ENCODE peak calls at places on chromosomes 3 and 15, in five cellular contexts. G is neuronal stem cell, L is left lung, T is NT2/D1, M is SJSA1. Z is an unnamed sample.
A peak's percentile ranks its signal among the peaks of the same experiment; 100 is the strongest.

GRCh38 chr15:43799209-43799944 is 643 bp downstream of the SERINC4 start:
- DNase-seq in G (no peak), L (no peak), T (no peak), M (no peak), Z (no peak)

GRCh38 chr3:124685481-124685880 is 44.8 kb upstream of the UMPS start:
- DNase-seq in G (no peak), L (no peak), T (no peak), M (no peak), Z (no peak)

GRCh38 chr3:46215810-46216414 is 7.8 kb upstream of the CCR1 start:
- DNase-seq in G (no peak), L (no peak), T (no peak), M (peak; percentile 65), Z (no peak)

GRCh38 chr3:13378155-13378554 is 42.0 kb downstream of the NUP210 start:
- DNase-seq in G (no peak), L (peak; percentile 32), T (no peak), M (peak; percentile 17), Z (no peak)

GRCh38 chr15:60708684-60709083 is 229.7 kb upstream of the ICE2 start:
- DNase-seq in G (no peak), L (no peak), T (no peak), M (no peak), Z (no peak)

GRCh38 chr3:114274929-114275328 is 18.9 kb upstream of the TIGIT start:
- DNase-seq in G (no peak), L (no peak), T (no peak), M (no peak), Z (no peak)

GRCh38 chr3:132228923-132229322 is 88.3 kb upstream of the ACP3 start:
- DNase-seq in G (no peak), L (no peak), T (no peak), M (no peak), Z (no peak)

GRCh38 chr15:61047783-61048182 is 181.3 kb downstream of the RORA start:
- DNase-seq in G (no peak), L (no peak), T (no peak), M (no peak), Z (no peak)

GRCh38 chr3:18419232-18419631 is 5.9 kb downstream of the SATB1 start:
- DNase-seq in G (no peak), L (no peak), T (no peak), M (no peak), Z (no peak)
- H3K4me3 ChIP-seq in G (no peak overlapping the region), L (no peak overlapping the region), T (no peak overlapping the region), M (no peak overlapping the region), Z (no peak overlapping the region)

GRCh38 chr3:186255703-186256331 is 106.2 kb downstream of the DGKG start:
- DNase-seq in G (no peak), L (no peak), T (no peak), M (no peak), Z (peak; percentile 31)
- H3K4me3 ChIP-seq in G (no peak overlapping the region), L (no peak overlapping the region), T (no peak overlapping the region), M (no peak overlapping the region), Z (no peak overlapping the region)

GRCh38 chr3:3532544-3532943 is 266.7 kb upstream of the LRRN1 start:
- DNase-seq in G (no peak), L (no peak), T (no peak), M (no peak), Z (no peak)

GRCh38 chr3:3531476-3531875 is 267.8 kb upstream of the LRRN1 start:
- DNase-seq in G (no peak), L (no peak), T (no peak), M (no peak), Z (no peak)
- H3K4me3 ChIP-seq in G (no peak overlapping the region), L (no peak overlapping the region), T (no peak overlapping the region), M (no peak overlapping the region), Z (no peak overlapping the region)

GRCh38 chr15:101193063-101193712 is 58.7 kb downstream of the CHSY1 start:
- DNase-seq in G (no peak), L (no peak), T (no peak), M (no peak), Z (no peak)
- H3K4me3 ChIP-seq in G (no peak overlapping the region), L (no peak overlapping the region), T (no peak overlapping the region), M (no peak overlapping the region), Z (no peak overlapping the region)

GRCh38 chr3:5331567-5332269 is 144.2 kb downstream of the EDEM1 start:
- DNase-seq in G (no peak), L (no peak), T (no peak), M (no peak), Z (no peak)
- H3K4me3 ChIP-seq in G (no peak overlapping the region), L (no peak overlapping the region), T (no peak overlapping the region), M (no peak overlapping the region), Z (no peak overlapping the region)

GRCh38 chr3:133505813-133506212 is 67.7 kb upstream of the CDV3 start:
- DNase-seq in G (no peak), L (no peak), T (no peak), M (no peak), Z (no peak)
- H3K4me3 ChIP-seq in G (no peak overlapping the region), L (no peak overlapping the region), T (no peak overlapping the region), M (no peak overlapping the region), Z (no peak overlapping the region)

GRCh38 chr3:127673191-127674098 is 693 bp downstream of the ABTB1 start:
- DNase-seq in G (no peak), L (peak; percentile 92), T (no peak), M (no peak), Z (peak; percentile 32)

GRCh38 chr3:127672429-127673190 is at the start of gene ABTB1:
- DNase-seq in G (peak; percentile 65), L (peak; percentile 99), T (peak; percentile 68), M (peak; percentile 56), Z (peak; percentile 69)

GRCh38 chr3:127674793-127675189 is 2.0 kb downstream of the ABTB1 start:
- DNase-seq in G (no peak), L (peak; percentile 64), T (no peak), M (no peak), Z (no peak)

GRCh38 chr3:127675651-127676391 is 3.1 kb downstream of the ABTB1 start:
- DNase-seq in G (no peak), L (peak; percentile 61), T (no peak), M (no peak), Z (no peak)

GRCh38 chr3:127674099-127674792 is 1.5 kb downstream of the ABTB1 start:
- DNase-seq in G (no peak), L (peak; percentile 74), T (no peak), M (no peak), Z (no peak)
- H3K4me3 ChIP-seq in G (peak overlapping the region; percentile 77), L (no peak overlapping the region), T (peak overlapping the region; percentile 89), M (no peak overlapping the region), Z (no peak overlapping the region)

GRCh38 chr15:59437473-59437776 is 561 bp upstream of the FAM81A start:
- DNase-seq in G (no peak), L (no peak), T (no peak), M (no peak), Z (no peak)

GRCh38 chr15:59437777-59438574 is at the start of gene FAM81A:
- DNase-seq in G (peak; percentile 71), L (peak; percentile 89), T (peak; percentile 11), M (peak; percentile 64), Z (peak; percentile 32)

GRCh38 chr15:59434481-59434880 is 3.5 kb upstream of the FAM81A start:
- DNase-seq in G (no peak), L (no peak), T (no peak), M (no peak), Z (no peak)

GRCh38 chr15:59438891-59439290 is 905 bp downstream of the FAM81A start:
- DNase-seq in G (no peak), L (no peak), T (no peak), M (no peak), Z (no peak)

DNA sequence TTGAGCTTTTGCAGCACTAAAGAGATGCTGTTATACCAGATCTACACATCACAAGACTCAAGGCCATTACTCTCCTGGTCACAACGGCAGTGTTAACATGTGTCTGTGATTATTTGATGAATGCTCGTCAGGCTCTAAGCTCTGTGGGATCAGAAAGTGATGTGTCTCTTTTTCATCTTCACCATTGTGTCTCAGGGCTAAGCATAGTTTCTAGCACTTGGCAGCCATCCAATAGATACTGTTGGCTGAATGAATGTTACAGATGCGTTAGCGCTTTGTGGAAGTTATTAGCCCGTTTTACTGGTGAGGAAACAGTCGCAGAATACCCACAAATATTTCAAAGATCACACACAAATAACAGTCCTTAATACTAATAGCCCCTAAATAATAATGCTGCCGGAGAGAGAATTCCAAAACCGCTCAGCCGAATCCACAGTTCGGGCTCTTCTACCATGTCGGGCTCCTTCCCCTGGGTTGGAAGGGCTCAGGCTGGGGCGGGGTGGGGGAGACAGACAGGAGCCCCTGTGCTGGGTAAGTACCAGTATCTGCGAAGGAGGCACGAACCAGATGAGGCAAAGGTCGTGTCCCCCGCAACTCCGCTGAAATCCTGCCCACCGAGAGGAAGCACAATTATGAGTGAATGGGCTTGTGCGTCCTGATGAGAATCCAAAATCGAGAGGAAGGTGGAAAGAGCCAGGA is 1.1 kb upstream of the FAM81A start:
- DNase-seq in G (no peak), L (no peak), T (no peak), M (peak; percentile 21), Z (no peak)
- H3K4me3 ChIP-seq in G (peak overlapping the region; percentile 52), L (no peak overlapping the region), T (peak overlapping the region; percentile 41), M (no peak overlapping the region), Z (no peak overlapping the region)

GRCh38 chr15:40872791-40873526 is 1.1 kb downstream of the RHOV start:
- DNase-seq in G (no peak), L (no peak), T (no peak), M (no peak), Z (no peak)
- H3K4me3 ChIP-seq in G (no peak overlapping the region), L (no peak overlapping the region), T (peak overlapping the region; percentile 42), M (no peak overlapping the region), Z (peak overlapping the region; percentile 58)

GRCh38 chr3:195178124-195178910 is 92.6 kb downstream of the XXYLT1 start:
- DNase-seq in G (no peak), L (no peak), T (no peak), M (no peak), Z (no peak)
- H3K4me3 ChIP-seq in G (no peak overlapping the region), L (no peak overlapping the region), T (no peak overlapping the region), M (no peak overlapping the region), Z (no peak overlapping the region)

Z was measured in HL-60.